ENCODE peak calls at places on chromosome 14, in six cellular contexts. X is SK-N-SH, N is dorsolateral prefrontal cortex, F is psoas muscle, B is ACHN, D is posterior vena cava. H is an unnamed sample.

GRCh38 chr14:101960225-101960624 is 4.1 kb upstream of the DYNC1H1 start:
- DNase-seq in D (no peak), F (no peak), B (peak; percentile 48), N (no peak), X (no peak), H (no peak)

GRCh38 chr14:68792022-68792829 is 641 bp downstream of the ZFP36L1 start:
- DNase-seq in B (no peak), N (no peak), D (no peak), F (no peak), X (no peak), H (peak; percentile 87)

GRCh38 chr14:58749066-58749669 is 111.4 kb downstream of the DACT1 start:
- DNase-seq in F (no peak), D (no peak), B (peak; percentile 77), X (no peak), N (no peak), H (peak; percentile 28)

GRCh38 chr14:60646202-60646886 is 2.9 kb downstream of the SIX1 start:
- DNase-seq in D (no peak), F (peak; percentile 51), X (no peak), N (no peak), B (no peak), H (no peak)

GRCh38 chr14:69129264-69129880 is 23.5 kb downstream of the DCAF5 start:
- DNase-seq in X (peak; percentile 55), B (peak; percentile 71), F (peak; percentile 78), N (peak; percentile 69), D (peak; percentile 85), H (peak; percentile 89)

GRCh38 chr14:50321009-50321660 is 9.0 kb downstream of the DMAC2L start:
- DNase-seq in N (peak; percentile 65), X (peak; percentile 72), B (peak; percentile 84), D (no peak), F (no peak), H (no peak)

GRCh38 chr14:75980856-75981255 is 939 bp downstream of the TGFB3 start:
- DNase-seq in D (no peak), X (peak; percentile 12), N (no peak), B (no peak), F (peak; percentile 64), H (no peak)

GRCh38 chr14:103031956-103032355 is 25.4 kb downstream of the CDC42BPB start:
- DNase-seq in D (no peak), F (no peak), N (no peak), X (peak; percentile 64), B (peak; percentile 62), H (no peak)

GRCh38 chr14:67999693-68000384 is 180.3 kb downstream of the RAD51B start:
- DNase-seq in D (no peak), B (peak; percentile 95), X (no peak), F (no peak), N (no peak), H (no peak)

GRCh38 chr14:100341301-100342031 is 18.3 kb downstream of the SLC25A47 start:
- DNase-seq in N (no peak), D (no peak), X (peak; percentile 14), B (peak; percentile 41), F (no peak), H (peak; percentile 55)

GRCh38 chr14:50763386-50764007 is 67.5 kb downstream of the NIN start:
- DNase-seq in N (no peak), F (no peak), B (no peak), D (no peak), X (no peak), H (no peak)

GRCh38 chr14:31006703-31007102 is 18.7 kb upstream of the AP4S1 start:
- DNase-seq in B (no peak), N (no peak), F (no peak), D (no peak), X (no peak), H (no peak)

GRCh38 chr14:93655078-93655750 is 133.1 kb downstream of the PRIMA1 start:
- DNase-seq in B (peak; percentile 63), N (no peak), F (no peak), X (peak; percentile 56), D (no peak), H (no peak)

GRCh38 chr14:34981743-34982420 is 910 bp upstream of the SRP54 start:
- DNase-seq in F (no peak), D (no peak), X (peak; percentile 22), N (no peak), B (peak; percentile 58), H (no peak)

GRCh38 chr14:54808326-54809161 is 94.1 kb downstream of the GCH1 start:
- DNase-seq in N (no peak), B (no peak), F (no peak), D (no peak), X (peak; percentile 75), H (no peak)

GRCh38 chr14:50875359-50876090 is 3.7 kb downstream of the ABHD12B start:
- DNase-seq in B (no peak), N (no peak), F (no peak), X (no peak), D (no peak), H (no peak)

GRCh38 chr14:63045612-63046320 is 508 bp upstream of the KCNH5 start:
- DNase-seq in X (peak; percentile 84), B (no peak), D (peak; percentile 78), N (peak; percentile 72), F (peak; percentile 43), H (no peak)

GRCh38 chr14:100078997-100079561 is 13.9 kb downstream of the EVL start:
- DNase-seq in X (peak; percentile 61), F (no peak), N (no peak), D (no peak), B (peak; percentile 16), H (peak; percentile 84)

GRCh38 chr14:28142400-28143015 is 624.1 kb upstream of the FOXG1 start:
- DNase-seq in N (no peak), X (peak; percentile 38), D (no peak), F (no peak), B (peak; percentile 17), H (no peak)

GRCh38 chr14:92397839-92398564 is 75.0 kb downstream of the SLC24A4 start:
- DNase-seq in B (no peak), D (no peak), F (no peak), N (no peak), X (no peak), H (no peak)

GRCh38 chr14:72516936-72517408 is 376.9 kb downstream of the DPF3 start:
- DNase-seq in N (peak; percentile 67), B (peak; percentile 68), F (peak; percentile 65), D (peak; percentile 88), X (peak; percentile 48), H (peak; percentile 87)

GRCh38 chr14:32508281-32508680 is 179.2 kb downstream of the AKAP6 start:
- DNase-seq in N (no peak), B (no peak), X (no peak), D (no peak), F (no peak), H (no peak)

GRCh38 chr14:104644656-104645055 is 40.1 kb upstream of the TMEM179 start:
- DNase-seq in X (no peak), N (no peak), F (no peak), B (no peak), D (no peak), H (no peak)

GRCh38 chr14:43525647-43526046 is 981.4 kb downstream of the FSCB start:
- DNase-seq in N (no peak), D (no peak), F (no peak), X (no peak), B (no peak), H (no peak)

H was measured in lower leg skin.